ENCODE peak calls at places on chromosomes 1 and 21, in four cellular contexts. Q is BJ, N is body of pancreas, G is left lung. S is an unnamed sample.

GRCh38 chr1:164659621-164660414 is 100.8 kb downstream of the PBX1 start:
- DNase-seq in Q (no peak), G (no peak), N (peak; percentile 96), S (no peak)

GRCh38 chr1:212656730-212657129 is 42.9 kb downstream of the BATF3 start:
- DNase-seq in N (no peak), G (no peak), Q (no peak), S (no peak)

GRCh38 chr21:31354604-31355443 is 10.8 kb upstream of the TIAM1 start:
- DNase-seq in N (no peak), G (no peak), Q (no peak), S (peak; percentile 50)

GRCh38 chr1:166272851-166273250 is 106.0 kb upstream of the FAM78B start:
- DNase-seq in N (no peak), Q (no peak), G (no peak), S (no peak)

GRCh38 chr1:3676581-3677410 is 24.5 kb downstream of the TP73 start:
- DNase-seq in G (peak; percentile 73), Q (no peak), N (no peak), S (no peak)

GRCh38 chr1:226525750-226526149 is 22.8 kb upstream of the STUM start:
- DNase-seq in N (no peak), Q (no peak), G (no peak), S (no peak)

GRCh38 chr1:17248781-17249180 is at the start of gene PADI3:
- DNase-seq in N (no peak), G (no peak), Q (no peak), S (no peak)

GRCh38 chr1:46372440-46372839 is 21.7 kb upstream of the FAAH start:
- DNase-seq in Q (no peak), N (no peak), G (no peak), S (no peak)

GRCh38 chr1:115838805-115839705 is 1.9 kb downstream of the NHLH2 start:
- DNase-seq in G (peak; percentile 83), N (no peak), Q (no peak), S (no peak)

GRCh38 chr1:232457607-232458006 is 172.3 kb downstream of the SIPA1L2 start:
- DNase-seq in N (no peak), G (no peak), Q (no peak), S (no peak)

GRCh38 chr1:87292684-87293493 is 35.8 kb upstream of the LMO4 start:
- DNase-seq in G (no peak), N (peak; percentile 66), Q (no peak), S (no peak)

GRCh38 chr1:95497566-95497965 is 263.6 kb downstream of the RWDD3 start:
- DNase-seq in N (no peak), G (no peak), Q (no peak), S (no peak)

GRCh38 chr1:22922640-22923039 is 50.0 kb downstream of the LACTBL1 start:
- DNase-seq in Q (no peak), G (no peak), N (no peak), S (no peak)

GRCh38 chr1:168379110-168379860 is 98.6 kb downstream of the TBX19 start:
- DNase-seq in Q (no peak), N (no peak), G (no peak), S (peak; percentile 3)

GRCh38 chr21:42526379-42526727 is 12.7 kb downstream of the SLC37A1 start:
- DNase-seq in Q (no peak), G (no peak), N (peak; percentile 65), S (no peak)

GRCh38 chr1:29783501-29784275 is 547.4 kb downstream of the PTPRU start:
- DNase-seq in G (no peak), N (no peak), Q (no peak), S (no peak)

GRCh38 chr1:162381383-162381782 is at the start of gene C1orf226:
- DNase-seq in N (peak; percentile 9), G (no peak), Q (no peak), S (no peak)

GRCh38 chr1:112605633-112606327 is 13.2 kb downstream of the ST7L start:
- DNase-seq in G (no peak), Q (no peak), N (no peak), S (no peak)

GRCh38 chr1:14567056-14567455 is 31.4 kb upstream of the KAZN start:
- DNase-seq in N (no peak), G (no peak), Q (no peak), S (no peak)
- TF ChIP-seq CTCF in N (no peak), G (no peak), Q (no peak), S (no peak)

DNA sequence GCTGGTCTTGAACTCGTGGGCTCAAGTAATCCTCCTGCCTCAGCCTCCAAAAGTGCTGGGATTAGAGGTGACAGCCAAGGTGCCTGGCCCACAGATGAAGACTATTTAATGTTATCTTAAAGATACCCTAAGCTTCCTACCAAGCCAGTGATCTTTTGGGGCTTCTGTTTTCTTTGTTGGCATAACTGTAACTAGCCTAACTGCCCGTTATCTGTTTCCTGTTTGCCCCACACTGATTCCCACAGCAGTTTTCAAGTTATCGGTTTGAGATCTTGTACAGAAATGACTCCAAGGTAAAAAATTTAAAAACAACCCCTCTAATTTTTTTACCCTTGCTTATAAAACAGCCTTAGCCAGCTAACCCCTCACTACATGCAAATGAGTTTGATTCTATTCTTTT is 12.4 kb downstream of the SELL start:
- DNase-seq in N (no peak), Q (no peak), G (no peak), S (no peak)
- H3K4me3 ChIP-seq in N (no peak overlapping the region), Q (no peak overlapping the region), G (no peak overlapping the region), S (no peak overlapping the region)

GRCh38 chr1:159302036-159302435 is at the start of gene FCER1A:
- DNase-seq in N (no peak), G (no peak), Q (no peak), S (no peak)
- TF ChIP-seq CTCF in N (no peak), G (no peak), Q (no peak), S (no peak)

GRCh38 chr1:109248797-109249629 is at the start of gene CELSR2:
- DNase-seq in Q (no peak), G (peak; percentile 90), N (peak; percentile 72), S (no peak)
- H3K4me3 ChIP-seq in Q (peak within 1 kb of the TSS; percentile 42), G (peak within 1 kb of the TSS; percentile 47), N (no peak within 1 kb of the TSS), S (peak within 1 kb of the TSS; percentile 52)

GRCh38 chr1:205600085-205600484 is 31.7 kb downstream of the ELK4 start:
- DNase-seq in G (no peak), N (no peak), Q (no peak), S (no peak)
- TF ChIP-seq CTCF in G (no peak), N (no peak), Q (no peak), S (no peak)

DNA sequence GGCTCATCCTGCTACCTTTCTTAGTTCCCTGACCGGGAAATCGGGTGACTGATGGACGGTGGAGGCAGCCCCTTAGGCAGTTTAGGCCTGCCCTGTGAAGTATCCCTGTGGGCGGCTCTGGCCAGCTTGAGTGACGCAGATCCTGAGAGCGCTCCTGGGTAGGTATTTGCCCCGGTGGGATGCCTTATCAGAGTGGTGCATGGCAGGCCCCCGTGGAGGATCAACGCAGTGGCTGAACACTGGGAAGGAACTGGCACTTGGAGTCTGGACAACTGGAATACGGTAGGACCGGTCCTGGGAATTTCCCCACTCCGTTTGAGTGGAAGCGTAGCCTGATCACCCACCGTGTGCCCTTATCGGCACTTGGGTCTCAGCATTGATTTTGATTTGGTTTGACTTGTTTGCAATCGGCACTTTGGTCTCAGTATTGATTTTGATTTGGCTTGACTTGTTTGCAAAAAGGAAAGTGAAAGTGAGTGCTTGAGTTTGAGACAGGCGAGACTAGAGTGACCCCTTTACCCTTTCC is 15.2 kb downstream of the PLA2G2F start:
- DNase-seq in G (no peak), Q (no peak), N (no peak), S (no peak)
- H3K4me3 ChIP-seq in G (no peak overlapping the region), Q (no peak overlapping the region), N (no peak overlapping the region), S (no peak overlapping the region)

GRCh38 chr21:39095681-39096080 is 87.6 kb downstream of the PSMG1 start:
- DNase-seq in G (no peak), N (no peak), Q (no peak), S (no peak)

GRCh38 chr21:39097981-39098380 is 85.3 kb downstream of the PSMG1 start:
- DNase-seq in N (no peak), Q (no peak), G (no peak), S (no peak)

GRCh38 chr21:39094847-39095525 is 88.3 kb downstream of the PSMG1 start:
- DNase-seq in N (no peak), G (no peak), Q (no peak), S (peak; percentile 88)

GRCh38 chr21:39097335-39097861 is 85.9 kb downstream of the PSMG1 start:
- DNase-seq in Q (no peak), G (peak; percentile 87), N (peak; percentile 64), S (no peak)

DNA sequence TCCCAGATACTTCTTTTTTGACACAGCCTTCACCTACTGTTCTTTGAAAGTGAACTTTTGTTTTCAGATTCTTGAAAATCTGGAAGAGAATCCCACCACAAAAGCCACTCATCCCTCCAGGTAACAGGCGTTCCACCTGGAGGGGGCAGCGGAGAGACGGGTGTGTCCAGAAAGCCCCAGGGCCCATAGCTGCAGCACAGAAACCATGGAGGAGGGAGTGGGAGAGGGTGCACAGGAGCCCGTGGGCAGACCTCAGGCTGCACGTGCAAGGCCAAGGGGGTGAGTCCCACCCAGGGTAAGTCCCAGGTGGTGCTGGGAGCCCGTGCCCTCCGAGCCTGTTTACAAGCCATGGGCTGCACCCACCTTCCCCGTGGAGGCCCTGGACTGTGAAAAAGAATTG is 86.5 kb downstream of the PSMG1 start:
- DNase-seq in Q (no peak), N (no peak), G (no peak), S (no peak)
- TF ChIP-seq CTCF in Q (no peak), N (no peak), G (no peak), S (no peak)

GRCh38 chr1:98211271-98211840 is 290.5 kb upstream of the DPYD start:
- DNase-seq in N (no peak), G (no peak), Q (no peak), S (no peak)
- H3K4me3 ChIP-seq in N (no peak overlapping the region), G (no peak overlapping the region), Q (no peak overlapping the region), S (no peak overlapping the region)

GRCh38 chr1:65724151-65724550 is 68.5 kb upstream of the PDE4B start:
- DNase-seq in G (no peak), Q (no peak), N (no peak), S (no peak)
- TF ChIP-seq CTCF in G (no peak), Q (no peak), N (no peak), S (no peak)

GRCh38 chr1:83064589-83065242 is 934.2 kb downstream of the TTLL7 start:
- DNase-seq in Q (no peak), N (no peak), G (no peak), S (no peak)
- H3K4me3 ChIP-seq in Q (no peak overlapping the region), N (no peak overlapping the region), G (no peak overlapping the region), S (no peak overlapping the region)

S was measured in AG04449.